ENCODE peak calls at places on chromosome 2, in four cellular contexts. One of them, this sample, is unnamed.

GRCh38 chr2:205684871-205685313 is 2.6 kb downstream of the NRP2 start:
- DNase-seq in H1: no peak
- DNase-seq in neuronal stem cell: no peak
- DNase-seq in mesenchymal stem cell: peak; percentile 57
- DNase-seq in this sample: no peak

GRCh38 chr2:75277111-75277510 is 77.8 kb upstream of the TACR1 start:
- DNase-seq in mesenchymal stem cell: peak; percentile 29
- DNase-seq in H1: no peak
- DNase-seq in neuronal stem cell: no peak
- DNase-seq in this sample: peak; percentile 16

GRCh38 chr2:263774-264492 is at the start of gene SH3YL1:
- DNase-seq in H1: no peak
- DNase-seq in neuronal stem cell: no peak
- DNase-seq in mesenchymal stem cell: no peak
- DNase-seq in this sample: peak; percentile 77

GRCh38 chr2:222427606-222428320 is 3.4 kb downstream of the SGPP2 start:
- DNase-seq in H1: no peak
- DNase-seq in neuronal stem cell: no peak
- DNase-seq in mesenchymal stem cell: no peak
- DNase-seq in this sample: no peak

GRCh38 chr2:177056540-177056939 is 156.1 kb upstream of the HNRNPA3 start:
- DNase-seq in H1: no peak
- DNase-seq in neuronal stem cell: no peak
- DNase-seq in mesenchymal stem cell: no peak
- DNase-seq in this sample: no peak

GRCh38 chr2:80001704-80002103 is 302.8 kb downstream of the LRRTM1 start:
- DNase-seq in H1: no peak
- DNase-seq in mesenchymal stem cell: no peak
- DNase-seq in neuronal stem cell: no peak
- DNase-seq in this sample: no peak

GRCh38 chr2:196096264-196096663 is 27.6 kb upstream of the DNAH7 start:
- DNase-seq in H1: no peak
- DNase-seq in mesenchymal stem cell: no peak
- DNase-seq in neuronal stem cell: no peak
- DNase-seq in this sample: no peak

GRCh38 chr2:177242136-177242987 is 22.2 kb downstream of the NFE2L2 start:
- DNase-seq in neuronal stem cell: no peak
- DNase-seq in mesenchymal stem cell: peak; percentile 97
- DNase-seq in H1: no peak
- DNase-seq in this sample: peak; percentile 55

GRCh38 chr2:170162261-170162612 is 15.7 kb upstream of the MYO3B start:
- DNase-seq in neuronal stem cell: no peak
- DNase-seq in mesenchymal stem cell: no peak
- DNase-seq in H1: no peak
- DNase-seq in this sample: peak; percentile 83

GRCh38 chr2:66573866-66574265 is 138.9 kb downstream of the MEIS1 start:
- DNase-seq in H1: no peak
- DNase-seq in neuronal stem cell: no peak
- DNase-seq in mesenchymal stem cell: peak; percentile 51
- DNase-seq in this sample: no peak

GRCh38 chr2:8574196-8575010 is 107.5 kb upstream of the ID2 start:
- DNase-seq in mesenchymal stem cell: no peak
- DNase-seq in neuronal stem cell: no peak
- DNase-seq in H1: no peak
- DNase-seq in this sample: peak; percentile 34

GRCh38 chr2:236748385-236748784 is 178.8 kb downstream of the ACKR3 start:
- DNase-seq in H1: no peak
- DNase-seq in neuronal stem cell: no peak
- DNase-seq in mesenchymal stem cell: no peak
- DNase-seq in this sample: peak; percentile 42

GRCh38 chr2:239223029-239223329 is 177.8 kb downstream of the HDAC4 start:
- DNase-seq in mesenchymal stem cell: peak; percentile 84
- DNase-seq in neuronal stem cell: no peak
- DNase-seq in H1: no peak
- DNase-seq in this sample: no peak

GRCh38 chr2:109375656-109376055 is 238.1 kb downstream of the SEPTIN10 start:
- DNase-seq in neuronal stem cell: no peak
- DNase-seq in mesenchymal stem cell: no peak
- DNase-seq in H1: no peak
- DNase-seq in this sample: no peak

GRCh38 chr2:37376421-37377186 is 32.2 kb downstream of the QPCT start:
- DNase-seq in neuronal stem cell: no peak
- DNase-seq in mesenchymal stem cell: no peak
- DNase-seq in H1: no peak
- DNase-seq in this sample: no peak

GRCh38 chr2:38797276-38797675 is 19.3 kb downstream of the GEMIN6 start:
- DNase-seq in H1: no peak
- DNase-seq in mesenchymal stem cell: peak; percentile 23
- DNase-seq in neuronal stem cell: no peak
- DNase-seq in this sample: peak; percentile 84

GRCh38 chr2:181376999-181377398 is 80.2 kb upstream of the ITGA4 start:
- DNase-seq in mesenchymal stem cell: no peak
- DNase-seq in H1: no peak
- DNase-seq in neuronal stem cell: no peak
- DNase-seq in this sample: peak; percentile 14

GRCh38 chr2:200863655-200864205 is 728 bp downstream of the CLK1 start:
- DNase-seq in H1: no peak
- DNase-seq in neuronal stem cell: no peak
- DNase-seq in mesenchymal stem cell: no peak
- DNase-seq in this sample: peak; percentile 41

GRCh38 chr2:113164930-113165585 is 8.7 kb upstream of the PSD4 start:
- DNase-seq in H1: no peak
- DNase-seq in neuronal stem cell: no peak
- DNase-seq in mesenchymal stem cell: no peak
- DNase-seq in this sample: peak; percentile 75

GRCh38 chr2:111178296-111178695 is 57.6 kb downstream of the BCL2L11 start:
- DNase-seq in H1: no peak
- DNase-seq in mesenchymal stem cell: no peak
- DNase-seq in neuronal stem cell: no peak
- DNase-seq in this sample: no peak

GRCh38 chr2:140061240-140061639 is 1281.0 kb upstream of the NXPH2 start:
- DNase-seq in H1: no peak
- DNase-seq in neuronal stem cell: no peak
- DNase-seq in mesenchymal stem cell: no peak
- DNase-seq in this sample: no peak

GRCh38 chr2:162524192-162524591 is 180.3 kb downstream of the GCA start:
- DNase-seq in H1: no peak
- DNase-seq in neuronal stem cell: no peak
- DNase-seq in mesenchymal stem cell: no peak
- DNase-seq in this sample: peak; percentile 28

GRCh38 chr2:239328306-239329191 is 72.3 kb downstream of the HDAC4 start:
- DNase-seq in mesenchymal stem cell: peak; percentile 92
- DNase-seq in neuronal stem cell: no peak
- DNase-seq in H1: no peak
- DNase-seq in this sample: no peak

GRCh38 chr2:160783481-160783880 is 289.9 kb upstream of the RBMS1 start:
- DNase-seq in mesenchymal stem cell: peak; percentile 4
- DNase-seq in H1: no peak
- DNase-seq in neuronal stem cell: no peak
- DNase-seq in this sample: no peak

DNA sequence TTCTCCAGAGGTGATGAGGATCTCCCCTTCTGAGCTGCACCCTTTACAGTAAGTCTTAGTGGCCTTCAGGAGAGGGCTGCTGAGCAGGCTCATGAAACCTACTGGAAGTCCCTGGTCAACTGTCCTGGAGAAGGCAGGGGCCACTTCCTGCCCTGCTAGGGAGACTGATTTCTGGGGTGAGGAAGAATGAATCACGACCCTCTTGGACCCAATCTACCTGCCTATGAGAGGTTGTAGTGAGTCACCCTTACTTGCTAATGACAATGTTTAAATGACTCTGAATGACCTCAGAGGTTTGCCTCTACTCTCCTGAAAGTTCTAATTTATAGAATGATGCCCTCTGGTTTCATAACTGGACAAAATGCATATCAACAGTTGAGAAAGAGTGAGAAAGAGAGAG is 79.4 kb upstream of the FAM136A start:
- DNase-seq in H1: no peak
- DNase-seq in mesenchymal stem cell: no peak
- DNase-seq in neuronal stem cell: no peak
- DNase-seq in this sample: no peak
- H2AFZ ChIP-seq in H1: no peak overlapping the region
- H2AFZ ChIP-seq in mesenchymal stem cell: no peak overlapping the region
- H2AFZ ChIP-seq in neuronal stem cell: no peak overlapping the region
- H2AFZ ChIP-seq in this sample: no peak overlapping the region

GRCh38 chr2:27323592-27324285 is 842 bp upstream of the MPV17 start:
- DNase-seq in mesenchymal stem cell: no peak
- DNase-seq in neuronal stem cell: no peak
- DNase-seq in H1: no peak
- DNase-seq in this sample: no peak
- H2BK12ac ChIP-seq in mesenchymal stem cell: no peak overlapping the region
- H2BK12ac ChIP-seq in neuronal stem cell: no peak overlapping the region
- H2BK12ac ChIP-seq in H1: no peak overlapping the region
- H2BK12ac ChIP-seq in this sample: no peak overlapping the region

DNA sequence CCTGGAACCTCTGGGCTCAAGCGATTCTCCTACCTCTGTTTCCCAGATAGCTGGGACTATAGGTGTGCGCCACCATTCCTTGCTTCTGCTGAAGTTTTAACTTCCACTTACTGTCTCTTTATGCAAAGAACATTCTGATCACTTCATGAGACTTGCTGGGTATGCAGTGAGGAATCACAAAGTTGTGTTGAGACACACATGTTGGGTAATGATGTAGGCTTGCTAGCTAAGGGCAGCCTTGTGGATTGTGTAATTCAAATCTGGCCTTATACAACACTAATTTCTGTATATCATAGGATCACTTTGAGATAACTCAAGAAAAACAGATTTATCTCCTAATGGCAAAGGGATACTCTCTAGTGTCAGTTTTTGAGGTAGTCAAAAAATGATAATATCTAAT is 24.2 kb downstream of the XRCC5 start:
- DNase-seq in H1: no peak
- DNase-seq in mesenchymal stem cell: peak; percentile 52
- DNase-seq in neuronal stem cell: no peak
- DNase-seq in this sample: no peak
- H3K36me3 ChIP-seq in H1: peaks cover 84% of the 10 kb centered on the region
- H3K36me3 ChIP-seq in mesenchymal stem cell: peaks cover 15% of the 10 kb centered on the region
- H3K36me3 ChIP-seq in neuronal stem cell: peaks cover 100% of the 10 kb centered on the region
- H3K36me3 ChIP-seq in this sample: peaks cover 53% of the 10 kb centered on the region

DNA sequence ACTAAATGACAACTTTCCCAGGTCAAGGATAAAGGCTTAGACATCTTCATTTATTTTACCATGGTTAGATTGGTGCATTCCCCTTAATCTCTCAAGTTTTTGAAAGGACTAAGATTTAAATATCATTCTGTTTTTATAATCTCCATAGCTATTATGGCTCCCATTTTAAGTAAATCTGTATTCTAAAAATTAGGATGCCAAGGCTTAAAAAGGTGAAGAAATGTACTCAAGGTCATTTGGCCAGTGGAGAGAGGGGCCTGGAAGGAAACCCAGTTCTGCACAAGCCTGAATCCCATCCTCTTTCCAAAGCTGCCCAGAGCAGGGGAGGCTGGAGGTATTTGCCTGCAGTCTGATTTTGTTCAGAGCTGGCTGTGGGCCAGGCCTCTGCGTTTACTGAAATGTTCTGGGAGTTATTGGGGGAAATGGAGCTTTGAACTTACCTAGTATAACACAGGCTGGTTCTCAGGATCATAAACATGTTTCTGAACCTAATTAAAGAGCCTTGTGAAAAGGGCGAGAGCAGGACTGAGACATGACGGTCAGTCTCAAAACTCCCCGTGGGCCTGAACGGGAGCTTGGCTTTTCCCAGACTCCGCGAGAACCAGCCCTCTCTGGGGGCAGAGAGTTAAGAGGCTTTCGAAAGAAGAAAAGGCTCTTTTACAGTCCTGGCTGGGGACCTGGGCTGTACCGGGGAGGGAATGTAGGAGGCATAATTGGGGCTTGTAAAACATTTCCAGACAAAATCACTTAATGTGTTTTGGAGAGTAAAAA is 85.7 kb downstream of the DDX1 start:
- DNase-seq in neuronal stem cell: no peak
- DNase-seq in mesenchymal stem cell: no peak
- DNase-seq in H1: no peak
- DNase-seq in this sample: no peak
- H2AFZ ChIP-seq in neuronal stem cell: peak overlapping the region; percentile 83
- H2AFZ ChIP-seq in mesenchymal stem cell: no peak overlapping the region
- H2AFZ ChIP-seq in H1: peak overlapping the region; percentile 65
- H2AFZ ChIP-seq in this sample: no peak overlapping the region

GRCh38 chr2:231565915-231566594 is 26.6 kb upstream of the TEX44 start:
- DNase-seq in H1: no peak
- DNase-seq in mesenchymal stem cell: no peak
- DNase-seq in neuronal stem cell: no peak
- DNase-seq in this sample: peak; percentile 90

GRCh38 chr2:231568098-231568784 is 24.4 kb upstream of the TEX44 start:
- DNase-seq in H1: no peak
- DNase-seq in mesenchymal stem cell: no peak
- DNase-seq in neuronal stem cell: no peak
- DNase-seq in this sample: no peak

GRCh38 chr2:231563378-231563961 is 29.2 kb upstream of the TEX44 start:
- DNase-seq in mesenchymal stem cell: peak; percentile 73
- DNase-seq in H1: peak; percentile 73
- DNase-seq in neuronal stem cell: peak; percentile 51
- DNase-seq in this sample: peak; percentile 79

GRCh38 chr2:231568785-231569435 is 23.8 kb upstream of the TEX44 start:
- DNase-seq in neuronal stem cell: no peak
- DNase-seq in mesenchymal stem cell: no peak
- DNase-seq in H1: no peak
- DNase-seq in this sample: no peak

DNA sequence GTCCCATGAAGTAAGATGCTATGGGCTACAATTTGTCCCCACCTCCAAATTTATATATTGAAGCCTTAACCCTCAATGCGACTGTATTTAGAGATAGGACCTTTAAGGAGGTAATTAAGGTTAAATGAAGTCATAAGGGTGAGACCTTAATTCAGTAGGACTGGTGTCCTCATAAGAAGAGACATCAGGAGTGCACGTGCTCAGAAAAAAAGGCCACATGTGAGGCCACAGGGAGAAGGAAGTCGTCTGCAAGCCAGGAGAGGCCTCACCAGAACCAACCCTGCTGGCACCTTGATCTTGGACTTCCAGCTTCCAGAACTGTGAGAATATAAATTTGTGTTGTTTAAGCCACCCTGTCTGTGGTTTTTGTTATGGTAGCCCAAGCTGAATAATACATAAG is 25.5 kb upstream of the TEX44 start:
- DNase-seq in mesenchymal stem cell: no peak
- DNase-seq in neuronal stem cell: no peak
- DNase-seq in H1: no peak
- DNase-seq in this sample: no peak
- H2BK12ac ChIP-seq in mesenchymal stem cell: no peak overlapping the region
- H2BK12ac ChIP-seq in neuronal stem cell: no peak overlapping the region
- H2BK12ac ChIP-seq in H1: no peak overlapping the region
- H2BK12ac ChIP-seq in this sample: no peak overlapping the region

DNA sequence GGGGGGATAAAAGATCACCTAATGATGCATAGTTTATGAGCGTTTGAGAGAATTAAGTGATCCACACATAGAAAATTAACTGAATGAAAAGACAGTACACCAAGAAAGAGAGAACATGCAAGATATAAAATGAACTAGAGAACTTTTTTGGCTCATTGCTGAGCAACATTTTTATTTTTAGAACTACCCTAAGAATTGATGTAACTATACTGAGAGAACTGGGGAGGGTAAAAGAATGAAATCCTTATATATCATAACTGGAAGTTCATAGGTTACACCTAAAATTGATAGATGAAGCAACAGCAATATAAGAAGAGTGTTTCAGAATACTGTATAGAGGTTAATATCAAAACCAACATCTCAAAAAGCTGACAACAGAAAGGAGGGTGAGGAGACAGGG is 55.6 kb downstream of the USP34 start:
- DNase-seq in mesenchymal stem cell: no peak
- DNase-seq in neuronal stem cell: no peak
- DNase-seq in H1: no peak
- DNase-seq in this sample: no peak
- H3K36me3 ChIP-seq in mesenchymal stem cell: peaks cover 7% of the 10 kb centered on the region
- H3K36me3 ChIP-seq in neuronal stem cell: peaks cover 38% of the 10 kb centered on the region
- H3K36me3 ChIP-seq in H1: no peaks in the 10 kb centered on the region
- H3K36me3 ChIP-seq in this sample: peaks cover 6% of the 10 kb centered on the region